ENCODE peak calls at places on chromosome 4, in five cellular contexts. T, M, D, C and O are unnamed samples.

GRCh38 chr4:122652379-122652778 is 31.5 kb upstream of the IL21 start:
- DNase-seq in T (no peak), C (peak), D (peak), M (peak), O (no peak)

GRCh38 chr4:15653864-15654391 is 1.2 kb downstream of the FBXL5 start:
- DNase-seq in C (peak), D (no peak), T (no peak), M (no peak), O (no peak)

GRCh38 chr4:41656572-41657301 is 91.8 kb downstream of the PHOX2B start:
- DNase-seq in T (peak), M (no peak), D (no peak), C (no peak), O (no peak)

GRCh38 chr4:86940176-86940575 is 5.4 kb downstream of the AFF1 start:
- DNase-seq in M (no peak), T (no peak), C (no peak), D (no peak), O (no peak)

GRCh38 chr4:144355809-144356757 is 215.6 kb upstream of the GYPA start:
- DNase-seq in M (no peak), D (peak), T (no peak), C (peak), O (peak)

GRCh38 chr4:83535945-83536648 is at the start of gene GPAT3:
- DNase-seq in D (no peak), T (peak), C (peak), M (peak), O (no peak)

GRCh38 chr4:142379277-142380051 is 466.6 kb downstream of the INPP4B start:
- DNase-seq in D (peak), T (no peak), M (no peak), C (peak), O (peak)

GRCh38 chr4:159012381-159012780 is 90.5 kb upstream of the RAPGEF2 start:
- DNase-seq in T (no peak), D (no peak), M (no peak), C (no peak), O (no peak)

GRCh38 chr4:108049406-108049805 is 59.7 kb downstream of the HADH start:
- DNase-seq in T (no peak), C (no peak), M (peak), D (no peak), O (no peak)

GRCh38 chr4:3302164-3302785 is 9.5 kb downstream of the RGS12 start:
- DNase-seq in D (no peak), C (no peak), T (no peak), M (peak), O (no peak)

GRCh38 chr4:39410415-39410814 is 3.7 kb downstream of the KLB start:
- DNase-seq in D (no peak), M (no peak), T (no peak), C (no peak), O (no peak)

GRCh38 chr4:176708771-176709311 is 83.9 kb downstream of the VEGFC start:
- DNase-seq in T (no peak), M (no peak), D (no peak), C (no peak), O (peak)

GRCh38 chr4:159428975-159429692 is 326.3 kb downstream of the RAPGEF2 start:
- DNase-seq in C (no peak), M (no peak), T (no peak), D (no peak), O (no peak)

GRCh38 chr4:98352403-98352802 is 91.2 kb downstream of the RAP1GDS1 start:
- DNase-seq in D (no peak), M (no peak), T (no peak), C (no peak), O (no peak)
- H3K4me3 ChIP-seq in D (no peak), M (no peak), T (no peak), C (no peak), O (no peak)

DNA sequence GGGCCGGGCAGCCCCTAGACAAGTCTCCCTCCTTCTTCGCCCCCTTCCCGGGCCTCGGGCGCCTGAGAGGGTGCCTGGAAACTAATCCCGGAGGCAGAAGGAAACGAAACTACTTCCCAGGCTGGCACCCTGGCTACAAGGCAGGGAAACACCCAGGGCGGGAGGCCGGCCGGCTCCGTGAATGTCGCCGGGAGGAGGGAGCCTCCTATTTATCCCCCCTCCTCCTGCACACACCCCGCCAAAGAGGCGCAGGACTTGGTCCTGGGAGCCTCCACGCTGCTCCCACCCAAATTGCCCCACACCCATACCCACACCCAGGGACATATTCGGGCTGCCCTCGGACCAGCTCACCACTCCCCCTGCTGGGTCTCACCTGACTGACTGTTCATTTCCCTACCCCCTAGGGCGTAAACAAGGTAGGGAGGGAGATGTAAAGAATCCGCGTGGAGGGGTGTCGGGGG is at the start of gene BTC:
- DNase-seq in M (no peak), D (no peak), C (peak), T (no peak), O (no peak)
- TF ChIP-seq CTCF in M (no peak), D (peak), C (peak), T (peak), O (peak)

GRCh38 chr4:147755567-147756295 is 23.8 kb downstream of the ARHGAP10 start:
- DNase-seq in T (no peak), C (no peak), M (no peak), D (no peak), O (no peak)
- H3K4me3 ChIP-seq in T (no peak), C (no peak), M (no peak), D (no peak), O (no peak)

GRCh38 chr4:168735735-168736134 is 238.9 kb downstream of the PALLD start:
- DNase-seq in D (no peak), T (no peak), M (no peak), C (no peak), O (no peak)
- TF ChIP-seq CTCF in D (no peak), T (no peak), M (no peak), C (no peak), O (no peak)

GRCh38 chr4:4869731-4870483 is 10.4 kb downstream of the MSX1 start:
- DNase-seq in C (no peak), D (no peak), T (no peak), M (no peak), O (no peak)
- H3K4me3 ChIP-seq in C (no peak), D (no peak), T (no peak), M (no peak), O (no peak)

GRCh38 chr4:152778656-152779512 is 646 bp downstream of the TIGD4 start:
- DNase-seq in D (no peak), M (peak), T (peak), C (peak), O (no peak)

GRCh38 chr4:152785639-152786517 is 6.1 kb downstream of the ARFIP1 start:
- DNase-seq in C (no peak), D (no peak), M (no peak), T (no peak), O (no peak)

GRCh38 chr4:152779513-152780266 is at the start of the genes ARFIP1 and TIGD4:
- DNase-seq in C (peak), M (peak), D (peak), T (peak), O (peak)

GRCh38 chr4:152780267-152780811 is 585 bp downstream of the ARFIP1 start:
- DNase-seq in C (peak), D (no peak), M (no peak), T (no peak), O (no peak)

DNA sequence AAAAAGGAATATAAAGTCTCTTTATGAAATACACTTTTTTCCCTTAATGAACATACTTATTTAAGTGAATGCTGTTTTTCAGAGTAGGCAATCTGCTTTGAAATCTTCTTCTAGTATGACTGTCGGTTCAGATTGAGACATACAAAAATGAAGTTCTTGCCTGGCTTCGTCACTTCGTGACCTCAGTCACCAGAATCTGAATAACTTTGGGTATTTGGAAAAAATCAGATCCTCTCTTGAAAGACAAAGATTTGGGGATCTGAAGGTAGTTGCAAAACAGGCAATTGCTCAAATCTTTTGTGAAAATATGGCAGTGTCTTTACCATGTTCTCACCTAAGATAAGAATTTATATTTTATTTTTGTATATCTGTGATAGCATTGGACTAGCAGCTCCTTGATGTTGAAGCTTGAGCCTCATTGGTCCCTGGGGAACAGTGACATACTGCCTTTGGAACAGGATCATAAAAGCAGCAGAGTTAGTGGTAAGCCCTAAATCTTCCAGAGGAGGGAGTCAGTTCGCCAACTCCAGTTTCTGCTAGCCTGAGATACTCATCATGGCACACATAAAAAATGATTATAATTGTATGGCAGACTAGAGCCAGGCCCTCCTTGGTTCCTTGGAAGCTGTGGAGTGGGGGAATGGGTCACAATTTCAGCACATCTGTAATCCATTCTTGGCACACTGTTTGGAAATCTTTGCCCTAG is 4.9 kb downstream of the ARFIP1 start:
- DNase-seq in C (peak), M (no peak), T (no peak), D (no peak), O (peak)
- TF ChIP-seq CTCF in C (peak), M (no peak), T (no peak), D (peak), O (peak)

DNA sequence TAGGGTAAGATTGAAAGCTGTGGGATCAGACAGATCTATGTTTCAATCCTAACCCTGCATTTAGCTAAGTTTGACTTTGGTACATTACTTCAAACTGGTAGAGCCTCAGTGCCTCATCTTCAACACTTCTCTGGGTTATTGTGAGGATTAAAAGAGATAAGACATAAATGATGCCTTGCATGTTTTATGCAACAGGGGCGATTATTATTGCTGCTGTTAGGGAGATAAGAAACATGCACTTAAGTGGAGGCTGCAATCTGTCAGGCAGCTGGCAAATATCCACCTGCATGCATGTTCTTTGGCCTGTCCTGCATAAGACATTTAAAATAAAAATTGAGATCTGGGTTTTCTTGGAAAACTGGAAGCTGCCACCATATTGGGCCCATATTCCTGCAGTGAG is 24.6 kb downstream of the UNC5C start:
- DNase-seq in T (no peak), D (no peak), C (no peak), M (no peak), O (no peak)
- H3K4me3 ChIP-seq in T (no peak), D (no peak), C (no peak), M (no peak), O (no peak)

DNA sequence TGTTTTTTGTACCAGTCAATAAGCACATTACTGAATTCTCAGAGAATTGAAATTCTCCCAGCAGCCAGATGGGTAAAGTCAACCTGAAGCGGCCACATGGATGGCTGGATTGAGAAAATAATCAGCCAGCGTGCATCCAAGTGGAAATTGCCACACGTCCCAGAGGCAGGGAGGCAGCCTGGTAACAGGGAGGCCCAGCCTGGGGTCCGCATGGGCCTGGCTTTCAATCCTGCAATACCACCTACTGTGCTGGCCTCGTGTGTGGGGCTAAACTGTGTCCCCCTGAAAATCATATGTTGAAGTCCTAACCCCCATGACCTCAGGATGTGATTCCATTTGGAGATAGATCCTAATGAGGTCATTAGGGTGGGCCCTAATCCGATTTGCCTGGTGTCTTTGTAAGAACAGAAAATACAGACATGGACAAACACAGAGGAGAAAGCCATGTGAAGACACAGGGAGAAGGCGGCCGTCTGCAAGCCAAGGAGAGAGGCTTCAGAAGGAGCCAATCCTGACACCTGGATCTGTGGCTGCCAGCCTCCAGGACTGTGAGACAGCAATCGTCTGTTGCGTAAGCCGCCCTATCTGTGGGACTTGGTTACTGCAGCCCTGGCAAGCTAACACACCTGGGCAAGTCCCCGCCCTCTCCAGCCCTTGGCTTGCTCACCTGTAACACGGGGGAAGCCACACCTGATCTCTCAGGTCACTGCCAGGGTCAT is 90.3 kb downstream of the JAKMIP1 start:
- DNase-seq in T (no peak), D (no peak), C (peak), M (no peak), O (no peak)
- TF ChIP-seq CTCF in T (no peak), D (peak), C (peak), M (no peak), O (no peak)